ENCODE peak calls at places on chromosomes 2 and 18, in eight cellular contexts. Q, E, V, L, W, T, B and D are unnamed samples.

GRCh38 chr2:157489981-157490380 is 46.1 kb upstream of the CYTIP start:
- DNase-seq in V (no peak), E (no peak), W (no peak), T (no peak), Q (no peak), L (no peak), B (no peak), D (no peak)

GRCh38 chr2:233165895-233166661 is 85.4 kb upstream of the ATG16L1 start:
- DNase-seq in E (peak; percentile 16), W (peak; percentile 51), T (no peak), L (no peak), V (peak; percentile 100), B (peak; percentile 65), Q (no peak), D (no peak)

GRCh38 chr2:198296665-198297308 is 492.4 kb downstream of the PLCL1 start:
- DNase-seq in T (no peak), W (peak; percentile 59), E (peak; percentile 53), Q (peak; percentile 60), L (peak; percentile 56), V (peak; percentile 78), B (peak; percentile 37), D (peak; percentile 89)

GRCh38 chr2:217105733-217106649 is 246.1 kb upstream of the TNP1 start:
- DNase-seq in L (no peak), Q (no peak), V (no peak), T (peak; percentile 48), W (no peak), B (no peak), E (no peak), D (peak; percentile 56)

GRCh38 chr2:122528061-122528460 is 772.6 kb downstream of the TSN start:
- DNase-seq in E (no peak), T (no peak), Q (no peak), B (no peak), W (no peak), L (no peak), V (no peak), D (no peak)

GRCh38 chr2:30776831-30777652 is 30.2 kb downstream of the CAPN13 start:
- DNase-seq in V (no peak), Q (no peak), T (no peak), B (no peak), E (no peak), L (no peak), W (no peak), D (peak; percentile 40)

GRCh38 chr2:134232868-134233732 is 20.8 kb upstream of the MGAT5 start:
- DNase-seq in L (no peak), V (peak; percentile 39), W (no peak), T (no peak), B (no peak), Q (no peak), E (no peak), D (no peak)

GRCh38 chr2:159091381-159091780 is 122.9 kb downstream of the TANC1 start:
- DNase-seq in E (no peak), V (no peak), W (no peak), L (no peak), T (no peak), Q (no peak), B (no peak), D (no peak)

GRCh38 chr2:215161301-215161829 is 22.9 kb upstream of the ABCA12 start:
- DNase-seq in V (no peak), B (no peak), L (no peak), T (no peak), E (no peak), W (no peak), Q (no peak), D (peak; percentile 50)

GRCh38 chr2:168030862-168031624 is 216.4 kb downstream of the STK39 start:
- DNase-seq in E (no peak), T (no peak), V (no peak), B (no peak), Q (no peak), L (no peak), W (no peak), D (no peak)

GRCh38 chr2:240554767-240555493 is 2.9 kb downstream of the ANKMY1 start:
- DNase-seq in E (no peak), L (no peak), V (no peak), Q (no peak), T (no peak), B (no peak), W (no peak), D (peak; percentile 23)

GRCh38 chr2:168490015-168490874 is 34.2 kb downstream of the CERS6 start:
- DNase-seq in W (no peak), B (no peak), Q (no peak), V (peak; percentile 87), L (no peak), E (peak; percentile 12), T (no peak), D (peak; percentile 60)

GRCh38 chr2:231611273-231612198 is 18.9 kb downstream of the TEX44 start:
- DNase-seq in W (no peak), E (peak; percentile 33), Q (no peak), B (peak; percentile 39), L (no peak), V (peak; percentile 88), T (peak; percentile 64), D (peak; percentile 89)

GRCh38 chr2:86025229-86025820 is 80.4 kb downstream of the POLR1A start:
- DNase-seq in V (no peak), L (no peak), E (no peak), B (no peak), W (no peak), T (no peak), Q (no peak), D (no peak)

GRCh38 chr2:117958186-117958585 is 55.7 kb downstream of the CCDC93 start:
- DNase-seq in L (no peak), Q (no peak), B (no peak), E (no peak), V (no peak), T (no peak), W (no peak), D (no peak)

GRCh38 chr2:99140056-99140859 is 1.2 kb upstream of the C2orf15 start:
- DNase-seq in B (no peak), L (no peak), E (no peak), W (no peak), V (no peak), Q (no peak), T (no peak), D (no peak)

GRCh38 chr2:1603521-1603920 is 140.8 kb downstream of the PXDN start:
- DNase-seq in Q (no peak), V (no peak), E (no peak), L (no peak), B (no peak), T (no peak), W (no peak), D (peak; percentile 41)

GRCh38 chr18:31819925-31820229 is 59.2 kb upstream of the SLC25A52 start:
- DNase-seq in B (no peak), T (no peak), E (no peak), V (no peak), L (no peak), W (no peak), Q (no peak), D (no peak)
- TF ChIP-seq CTCF in B (peak; percentile 10), T (no peak), E (peak; percentile 60), V (no peak), L (peak; percentile 19), W (no peak), Q (no peak), D (peak; percentile 18)

DNA sequence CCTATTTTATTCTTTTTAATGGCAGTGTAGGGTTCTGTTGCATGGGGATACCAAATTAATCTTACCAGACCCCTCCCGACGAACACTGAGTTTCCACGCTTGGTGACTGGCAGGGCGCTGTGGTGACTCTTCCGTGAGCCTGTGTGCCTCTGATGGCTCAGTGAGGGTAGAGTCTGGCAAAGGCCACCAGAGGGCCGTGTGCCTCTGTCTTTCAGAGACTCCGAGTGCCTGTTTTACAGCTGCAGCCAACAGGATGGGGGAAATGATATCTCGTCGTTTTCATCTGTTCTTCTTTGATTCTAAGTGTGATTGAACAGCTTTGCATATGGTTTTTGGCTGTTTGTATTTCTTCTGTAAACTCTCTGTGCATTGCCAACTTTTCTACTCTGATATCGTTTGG is 99.8 kb downstream of the ZNF236 start:
- DNase-seq in T (no peak), B (peak; percentile 43), Q (no peak), L (peak; percentile 40), W (peak; percentile 38), V (peak; percentile 51), E (peak; percentile 54), D (peak; percentile 83)
- TF ChIP-seq CTCF in T (no peak), B (peak; percentile 42), Q (peak; percentile 65), L (peak; percentile 72), W (peak; percentile 70), V (peak; percentile 47), E (peak; percentile 68), D (peak; percentile 83)

GRCh38 chr2:164701565-164701964 is 80.3 kb upstream of the GRB14 start:
- DNase-seq in V (no peak), L (no peak), W (no peak), Q (no peak), E (no peak), T (no peak), B (no peak), D (no peak)

GRCh38 chr2:164696634-164697033 is 75.4 kb upstream of the GRB14 start:
- DNase-seq in Q (no peak), T (no peak), E (no peak), V (no peak), W (no peak), B (no peak), L (no peak), D (no peak)

GRCh38 chr2:164694275-164694695 is 73.0 kb upstream of the GRB14 start:
- DNase-seq in Q (no peak), T (no peak), B (no peak), W (no peak), V (no peak), L (no peak), E (no peak), D (no peak)

GRCh38 chr2:164700390-164700789 is 79.1 kb upstream of the GRB14 start:
- DNase-seq in T (no peak), L (no peak), B (no peak), E (no peak), V (no peak), W (no peak), Q (no peak), D (no peak)

GRCh38 chr2:164697688-164698290 is 76.5 kb upstream of the GRB14 start:
- DNase-seq in E (no peak), B (no peak), W (no peak), Q (no peak), V (peak; percentile 24), L (no peak), T (no peak), D (no peak)
- TF ChIP-seq CTCF in E (no peak), B (peak; percentile 46), W (peak; percentile 50), Q (peak; percentile 70), V (peak; percentile 37), L (peak; percentile 72), T (peak; percentile 13), D (peak; percentile 80)

DNA sequence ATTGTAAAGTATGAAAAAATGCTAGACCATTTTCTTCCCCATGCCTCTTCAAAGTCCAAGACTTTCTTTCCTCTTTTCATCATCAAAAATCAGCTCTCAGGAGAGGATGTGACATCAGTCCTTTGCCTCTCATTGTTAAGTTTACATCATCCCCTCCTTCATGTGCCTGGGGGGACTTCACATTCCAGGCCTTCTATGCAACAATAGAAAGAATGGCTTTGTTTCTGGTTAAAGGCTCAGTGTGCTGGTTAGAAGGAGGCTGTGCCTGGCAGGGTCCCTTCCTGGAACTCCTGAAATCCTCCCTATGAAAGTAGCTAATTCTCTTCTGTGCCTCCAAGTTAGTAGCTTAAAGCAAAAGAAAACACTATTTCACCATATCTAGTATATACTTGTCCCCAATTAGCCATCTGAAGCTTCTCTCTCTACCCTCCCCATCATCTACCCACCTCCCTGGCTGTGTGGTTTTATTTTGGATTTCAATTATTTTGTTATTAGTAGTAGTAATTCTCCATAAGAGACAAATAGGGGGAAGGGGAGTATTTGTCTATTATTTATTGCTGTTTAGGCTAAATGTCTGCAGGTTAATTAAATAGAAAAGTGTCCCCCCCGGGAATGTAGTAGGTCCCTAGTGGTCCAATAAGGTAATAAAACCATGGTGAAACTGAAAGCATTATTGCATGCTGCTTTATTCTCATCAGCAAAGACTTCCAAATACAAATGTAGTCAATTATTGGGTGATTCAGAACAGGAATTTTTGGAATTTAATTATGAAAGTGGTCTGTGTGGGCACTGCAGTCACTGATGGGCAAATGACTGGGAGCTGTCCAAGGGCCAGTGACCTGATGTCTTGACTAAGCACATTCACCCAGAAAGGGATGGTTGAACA is 69.0 kb downstream of the CPO start:
- DNase-seq in E (no peak), Q (no peak), W (no peak), T (no peak), B (no peak), V (no peak), L (no peak), D (peak; percentile 64)
- TF ChIP-seq CTCF in E (no peak), Q (peak; percentile 30), W (no peak), T (no peak), B (no peak), V (no peak), L (peak; percentile 58), D (peak; percentile 74)